ENCODE peak calls at places on chromosomes 2 and 18, in ten cellular contexts. S is Calu3; Z is NCI-H774; I is stimulated activated CD8-positive, alpha-beta memory T cell treated with anti-CD3 and anti-CD28 coated beads, Interleukin-7, amount 100 ng/mL, for 4 hours; X is RCC 7860; A is astrocyte of the spinal cord; W is nephron progenitor cell; M is NCI-H1417; Q is fibroblast of lung; O is GF-D8. T is an unnamed sample.

GRCh38 chr2:146665801-146666200 is 1179.0 kb upstream of the ACVR2A start:
- DNase-seq in S (no peak), Z (no peak), I (no peak), X (no peak), A (no peak), W (no peak), M (no peak), Q (no peak), O (no peak), T (no peak)

GRCh38 chr2:31217465-31218200 is at the start of gene CAPN14:
- DNase-seq in S (no peak), Z (no peak), I (no peak), X (no peak), A (no peak), W (no peak), M (no peak), Q (no peak), O (no peak), T (peak; percentile 60)

GRCh38 chr2:187233811-187234210 is 214.2 kb downstream of the CALCRL start:
- DNase-seq in S (no peak), Z (no peak), I (no peak), X (no peak), A (no peak), W (no peak), M (no peak), Q (no peak), O (no peak), T (no peak)

GRCh38 chr2:235553696-235554100 is 59.9 kb downstream of the AGAP1 start:
- DNase-seq in S (peak; percentile 77), Z (no peak), I (no peak), X (no peak), A (peak; percentile 46), W (no peak), M (no peak), Q (peak; percentile 54), O (no peak), T (no peak)

GRCh38 chr2:240501531-240501991 is 56.2 kb downstream of the ANKMY1 start:
- DNase-seq in S (no peak), Z (no peak), I (no peak), X (no peak), A (no peak), W (no peak), M (no peak), Q (no peak), O (no peak), T (no peak)

GRCh38 chr18:66511810-66512209 is 92.1 kb downstream of the CDH19 start:
- DNase-seq in S (peak; percentile 24), Z (no peak), I (no peak), X (no peak), A (peak; percentile 38), W (no peak), M (no peak), Q (peak; percentile 57), O (no peak), T (no peak)

GRCh38 chr2:109681633-109682032 is 67.5 kb downstream of the SOWAHC start:
- DNase-seq in S (no peak), Z (no peak), I (no peak), X (no peak), A (no peak), W (no peak), M (no peak), Q (no peak), O (no peak), T (no peak)

GRCh38 chr2:206980413-206980812 is 41.1 kb downstream of the CPO start:
- DNase-seq in S (no peak), Z (no peak), I (no peak), X (no peak), A (no peak), W (no peak), M (no peak), Q (no peak), O (no peak), T (no peak)

GRCh38 chr2:237500681-237501424 is 13.8 kb downstream of the MLPH start:
- DNase-seq in S (no peak), Z (no peak), I (no peak), X (peak; percentile 100), A (peak; percentile 100), W (no peak), M (no peak), Q (peak; percentile 100), O (no peak), T (no peak)

GRCh38 chr18:58671122-58671940 is at the start of gene MALT1:
- DNase-seq in S (peak; percentile 98), Z (peak; percentile 82), I (peak; percentile 86), X (peak; percentile 83), A (peak; percentile 91), W (peak; percentile 99), M (peak; percentile 98), Q (peak; percentile 90), O (peak; percentile 98), T (peak; percentile 96)

GRCh38 chr2:35204881-35205280 is 1150.7 kb upstream of the CRIM1 start:
- DNase-seq in S (no peak), Z (no peak), I (no peak), X (no peak), A (no peak), W (no peak), M (no peak), Q (no peak), O (no peak), T (no peak)

GRCh38 chr2:190214434-190215194 is 105.0 kb downstream of the HIBCH start:
- DNase-seq in S (no peak), Z (no peak), I (no peak), X (no peak), A (peak; percentile 69), W (no peak), M (no peak), Q (peak; percentile 77), O (no peak), T (no peak)

GRCh38 chr2:188725981-188726380 is 248.2 kb upstream of the COL3A1 start:
- DNase-seq in S (no peak), Z (no peak), I (no peak), X (peak; percentile 28), A (peak; percentile 73), W (no peak), M (no peak), Q (peak; percentile 87), O (no peak), T (no peak)

GRCh38 chr2:239862613-239863012 is 162.5 kb downstream of the NDUFA10 start:
- DNase-seq in S (no peak), Z (no peak), I (no peak), X (no peak), A (no peak), W (no peak), M (no peak), Q (no peak), O (no peak), T (no peak)